ENCODE peak calls at places on chromosomes 5 and 9, in five cellular contexts. I, W, H, C and U are unnamed samples.

GRCh38 chr5:16808936-16809815 is 126.9 kb downstream of the MYO10 start:
- DNase-seq in I (no peak), W (no peak), H (no peak), C (no peak), U (no peak)

GRCh38 chr5:149584106-149584505 is 2.8 kb downstream of the ARHGEF37 start:
- DNase-seq in I (no peak), W (no peak), H (no peak), C (no peak), U (no peak)

GRCh38 chr5:91514408-91514807 is 131.3 kb upstream of the ARRDC3 start:
- DNase-seq in I (no peak), W (no peak), H (no peak), C (no peak), U (no peak)

GRCh38 chr5:19256036-19256435 is 732.0 kb downstream of the CDH18 start:
- DNase-seq in I (no peak), W (no peak), H (no peak), C (no peak), U (no peak)

GRCh38 chr5:135156337-135156714 is 122.3 kb upstream of the PITX1 start:
- DNase-seq in I (no peak), W (no peak), H (no peak), C (no peak), U (no peak)

GRCh38 chr9:127283917-127284316 is 19.3 kb downstream of the GARNL3 start:
- DNase-seq in I (no peak), W (peak), H (peak), C (no peak), U (peak)

GRCh38 chr9:70012569-70012968 is 31.1 kb upstream of the MAMDC2 start:
- DNase-seq in I (no peak), W (no peak), H (no peak), C (no peak), U (no peak)

GRCh38 chr5:1736889-1737711 is 62.5 kb downstream of the MRPL36 start:
- DNase-seq in I (no peak), W (no peak), H (no peak), C (no peak), U (peak)

GRCh38 chr9:16744386-16744785 is 126.1 kb downstream of the BNC2 start:
- DNase-seq in I (no peak), W (no peak), H (no peak), C (no peak), U (no peak)

GRCh38 chr9:134065720-134066419 is 2.0 kb downstream of the BRD3 start:
- DNase-seq in I (no peak), W (no peak), H (no peak), C (peak), U (peak)

GRCh38 chr5:167489202-167489601 is 802.2 kb upstream of the WWC1 start:
- DNase-seq in I (no peak), W (no peak), H (no peak), C (no peak), U (no peak)